ENCODE peak calls at places on chromosome 18, in eight cellular contexts. A is mammary epithelial cell, Q is mesendoderm, K is heart left ventricle, R is PC-3, W is upper lobe of right lung, E is cardiac fibroblast, M is dorsolateral prefrontal cortex. N is an unnamed sample.

GRCh38 chr18:28512357-28512756 is 335.4 kb upstream of the CDH2 start:
- DNase-seq in R (no peak), A (peak), M (no peak), W (no peak), E (peak), K (no peak), Q (no peak), N (peak)

GRCh38 chr18:8990276-8991031 is 112.0 kb upstream of the NDUFV2 start:
- DNase-seq in E (no peak), K (peak), Q (no peak), R (no peak), M (peak), W (no peak), A (no peak), N (peak)

GRCh38 chr18:2986150-2986865 is 26.6 kb downstream of the LPIN2 start:
- DNase-seq in M (no peak), Q (no peak), W (no peak), E (peak), A (no peak), R (no peak), K (no peak), N (peak)

GRCh38 chr18:9711361-9712129 is 3.4 kb downstream of the RAB31 start:
- DNase-seq in A (no peak), K (no peak), R (no peak), M (no peak), Q (no peak), W (no peak), E (no peak), N (no peak)

GRCh38 chr18:12839057-12839525 is 44.9 kb downstream of the PTPN2 start:
- DNase-seq in W (no peak), A (peak), Q (no peak), M (no peak), E (no peak), K (no peak), R (peak), N (no peak)

GRCh38 chr18:58195278-58195721 is 151.3 kb downstream of the NEDD4L start:
- DNase-seq in R (no peak), M (peak), A (peak), E (no peak), K (no peak), Q (peak), W (peak), N (no peak)

GRCh38 chr18:51864219-51864965 is 475.6 kb upstream of the DCC start:
- DNase-seq in A (no peak), Q (no peak), K (no peak), W (no peak), M (no peak), R (no peak), E (no peak), N (no peak)

GRCh38 chr18:73707035-73707434 is 440.6 kb downstream of the FBXO15 start:
- DNase-seq in E (no peak), Q (no peak), A (no peak), M (no peak), W (no peak), K (no peak), R (peak), N (peak)

GRCh38 chr18:59041819-59042476 is 97.7 kb upstream of the SEC11C start:
- DNase-seq in A (no peak), Q (no peak), W (no peak), M (peak), K (no peak), E (peak), R (no peak), N (no peak)

GRCh38 chr18:9413586-9413985 is 61.7 kb upstream of the RALBP1 start:
- DNase-seq in M (no peak), W (no peak), R (no peak), E (peak), K (no peak), A (no peak), Q (no peak), N (peak)

GRCh38 chr18:61703508-61703907 is 189.3 kb downstream of the RNF152 start:
- DNase-seq in W (no peak), K (no peak), R (no peak), E (peak), A (no peak), M (no peak), Q (no peak), N (peak)

GRCh38 chr18:62018034-62018760 is 125.4 kb upstream of the RNF152 start:
- DNase-seq in Q (no peak), R (no peak), E (peak), A (no peak), K (peak), M (no peak), W (no peak), N (peak)

GRCh38 chr18:30499721-30500120 is 542.8 kb downstream of the DSC3 start:
- DNase-seq in Q (no peak), W (no peak), A (no peak), K (no peak), E (no peak), M (no peak), R (no peak), N (no peak)

GRCh38 chr18:3008546-3008945 is 4.4 kb downstream of the LPIN2 start:
- DNase-seq in R (peak), K (no peak), W (no peak), A (peak), Q (no peak), M (no peak), E (peak), N (peak)

GRCh38 chr18:57621252-57621607 is 406 bp downstream of the NARS1 start:
- DNase-seq in M (no peak), E (peak), Q (no peak), A (no peak), R (peak), K (no peak), W (no peak), N (no peak)

GRCh38 chr18:62345909-62346308 is 20.8 kb downstream of the TNFRSF11A start:
- DNase-seq in W (no peak), Q (no peak), A (no peak), E (no peak), R (no peak), K (no peak), M (no peak), N (no peak)

GRCh38 chr18:62505669-62506494 is 16.9 kb upstream of the ZCCHC2 start:
- DNase-seq in M (no peak), A (peak), K (no peak), W (no peak), E (peak), Q (no peak), R (peak), N (peak)

GRCh38 chr18:22505136-22505535 is 87.4 kb upstream of the CTAGE1 start:
- DNase-seq in M (no peak), W (no peak), R (peak), Q (no peak), A (no peak), K (no peak), E (peak), N (peak)

GRCh38 chr18:45617284-45617683 is 2.0 kb downstream of the SLC14A2 start:
- DNase-seq in K (peak), R (peak), A (peak), W (peak), E (peak), Q (no peak), M (no peak), N (peak)

GRCh38 chr18:79955302-79956075 is 4.0 kb upstream of the SLC66A2 start:
- DNase-seq in W (no peak), M (no peak), E (peak), R (no peak), K (no peak), Q (no peak), A (no peak), N (no peak)

GRCh38 chr18:37244618-37245017 is 321.0 kb downstream of the CELF4 start:
- DNase-seq in R (no peak), Q (no peak), K (no peak), M (no peak), E (no peak), A (no peak), W (no peak), N (no peak)

GRCh38 chr18:62963522-62963921 is 248.2 kb downstream of the PHLPP1 start:
- DNase-seq in M (no peak), Q (no peak), W (no peak), E (no peak), A (no peak), R (no peak), K (no peak), N (no peak)

GRCh38 chr18:58402951-58403702 is 225.8 kb downstream of the ALPK2 start:
- DNase-seq in Q (no peak), A (no peak), R (no peak), W (no peak), E (no peak), M (no peak), K (no peak), N (no peak)

GRCh38 chr18:59871711-59872362 is 28.0 kb upstream of the PMAIP1 start:
- DNase-seq in K (no peak), A (no peak), R (no peak), W (no peak), M (no peak), Q (no peak), E (no peak), N (no peak)

GRCh38 chr18:12839526-12840196 is 44.4 kb downstream of the PTPN2 start:
- DNase-seq in K (no peak), R (no peak), W (no peak), Q (no peak), M (no peak), E (peak), A (peak), N (peak)

GRCh38 chr18:76144844-76145243 is 350.2 kb downstream of the ZNF516 start:
- DNase-seq in A (no peak), Q (no peak), R (no peak), E (no peak), K (no peak), W (no peak), M (no peak), N (no peak)

DNA sequence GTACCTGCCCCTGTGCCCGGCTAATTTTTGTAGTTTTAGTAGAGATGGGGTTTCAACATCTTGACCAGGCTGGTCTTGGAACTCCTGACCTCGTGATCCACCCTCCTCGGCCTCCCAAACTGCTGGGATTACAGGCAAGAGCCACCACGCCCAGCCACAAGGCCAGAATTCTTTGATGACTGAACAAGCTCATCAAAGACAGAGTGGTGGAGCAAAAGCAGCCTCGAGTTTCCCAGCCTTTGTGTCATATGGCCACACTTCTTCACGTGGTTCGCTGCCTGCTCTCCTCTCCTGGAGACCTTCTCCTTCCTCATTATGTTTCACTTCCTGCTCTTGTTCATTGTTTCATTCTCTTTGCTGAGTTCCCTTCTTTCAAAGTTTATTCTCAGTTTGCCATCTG is 9.9 kb upstream of the NPC1 start:
- DNase-seq in R (no peak), W (peak), A (no peak), M (no peak), Q (no peak), K (no peak), E (no peak), N (no peak)
- H3K4me3 ChIP-seq in R (no peak), W (no peak), A (no peak), M (no peak), Q (no peak), K (no peak), E (no peak), N (no peak)

DNA sequence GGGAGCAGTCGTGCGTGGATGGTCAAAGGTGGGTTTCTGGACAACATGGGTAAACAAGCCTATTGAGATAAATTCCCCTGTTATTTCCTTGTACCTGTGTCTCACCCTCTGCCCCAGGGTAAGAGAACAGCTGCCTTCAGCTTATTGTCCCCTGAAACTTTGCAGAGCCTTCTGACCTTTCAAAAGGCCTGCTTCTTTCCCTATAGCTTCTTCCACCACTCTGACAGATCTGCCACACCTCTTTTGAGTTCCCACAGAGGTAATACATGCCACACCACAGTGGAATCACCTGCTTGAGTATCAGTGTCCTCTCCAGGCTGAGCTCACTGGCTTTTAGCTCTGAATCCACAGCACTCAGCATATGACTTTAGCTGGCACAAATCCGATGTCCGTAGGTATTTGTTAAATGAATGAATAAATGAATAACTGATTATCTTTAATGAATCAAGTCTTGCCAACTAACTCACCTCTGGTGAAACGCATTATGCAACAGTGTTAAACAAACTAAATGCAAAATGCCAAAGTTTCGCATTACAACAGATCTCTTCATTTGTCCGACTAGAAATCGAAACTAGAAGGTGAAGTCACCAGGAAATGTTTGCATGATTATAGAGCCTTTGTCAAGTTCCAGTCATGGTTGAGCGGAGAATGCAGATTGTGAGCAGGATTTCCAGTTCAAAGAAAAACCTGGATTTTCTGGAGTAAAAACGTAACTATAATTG is 16.3 kb downstream of the DYNAP start:
- DNase-seq in A (peak), W (no peak), E (peak), R (peak), Q (peak), M (no peak), K (no peak), N (peak)
- H3K4me3 ChIP-seq in A (peak), W (peak), E (no peak), R (peak), Q (no peak), M (peak), K (peak), N (no peak)

GRCh38 chr18:36031407-36031806 is 36.0 kb downstream of the RPRD1A start:
- DNase-seq in M (no peak), E (no peak), A (no peak), W (no peak), Q (no peak), K (no peak), R (no peak), N (no peak)
- H3K4me3 ChIP-seq in M (no peak), E (no peak), A (no peak), W (no peak), Q (no peak), K (no peak), R (no peak), N (no peak)

GRCh38 chr18:6396843-6397242 is 17.9 kb downstream of the L3MBTL4 start:
- DNase-seq in W (no peak), M (no peak), K (no peak), R (no peak), E (no peak), Q (no peak), A (no peak), N (no peak)
- H3K4me3 ChIP-seq in W (no peak), M (no peak), K (no peak), R (no peak), E (no peak), Q (no peak), A (no peak), N (no peak)

N was measured in fibroblast of the aortic adventitia.